ENCODE peak calls at places on chromosomes 12 and 14, in seven cellular contexts. C is K562, Q is Panc1, V is HepG2, B is HCT116, E is H1, R is GM12878. L is an unnamed sample.

GRCh38 chr12:123905319-123905925 is 67.2 kb downstream of the CCDC92 start:
- DNase-seq in C (peak), E (peak), V (peak), Q (peak), R (peak), B (peak), L (peak)

GRCh38 chr14:75522224-75522764 is at the start of gene BATF:
- DNase-seq in E (no peak), C (no peak), R (no peak), V (no peak), Q (no peak), B (no peak), L (no peak)

GRCh38 chr12:26091837-26092236 is 33.0 kb downstream of the BHLHE41 start:
- DNase-seq in B (no peak), V (no peak), R (no peak), E (no peak), C (no peak), Q (no peak), L (peak)

GRCh38 chr14:77025744-77026165 is 2.8 kb downstream of the IRF2BPL start:
- DNase-seq in C (no peak), R (no peak), E (no peak), B (no peak), V (no peak), Q (no peak), L (peak)

GRCh38 chr12:43893670-43894069 is 57.8 kb downstream of the TMEM117 start:
- DNase-seq in R (no peak), Q (no peak), C (no peak), B (no peak), E (no peak), V (no peak), L (no peak)

GRCh38 chr12:65827827-65828231 is 3.5 kb downstream of the HMGA2 start:
- DNase-seq in R (no peak), Q (no peak), B (no peak), C (no peak), V (peak), E (no peak), L (no peak)

GRCh38 chr12:116542345-116542950 is 16.7 kb upstream of the MAP1LC3B2 start:
- DNase-seq in R (no peak), B (no peak), Q (no peak), V (no peak), C (peak), E (no peak), L (no peak)

GRCh38 chr12:80441921-80442320 is 2.1 kb upstream of the PTPRQ start:
- DNase-seq in B (no peak), C (no peak), R (no peak), E (no peak), Q (no peak), V (no peak), L (no peak)

GRCh38 chr14:67618617-67619063 is 1.1 kb upstream of the ARG2 start:
- DNase-seq in V (peak), Q (no peak), E (no peak), B (no peak), R (no peak), C (peak), L (peak)

GRCh38 chr12:103382119-103382518 is 113.6 kb downstream of the C12orf42 start:
- DNase-seq in E (no peak), Q (no peak), V (no peak), B (no peak), R (no peak), C (no peak), L (no peak)

GRCh38 chr12:75503459-75503858 is 8.0 kb downstream of the KRR1 start:
- DNase-seq in B (no peak), Q (no peak), E (no peak), C (no peak), V (no peak), R (no peak), L (no peak)

GRCh38 chr12:106767954-106768501 is 6.5 kb upstream of the RIC8B start:
- DNase-seq in R (no peak), C (no peak), B (no peak), Q (no peak), V (no peak), E (no peak), L (no peak)

GRCh38 chr14:74609721-74610120 is 2.3 kb downstream of the LTBP2 start:
- DNase-seq in Q (no peak), B (no peak), R (no peak), C (no peak), E (no peak), V (no peak), L (no peak)

GRCh38 chr14:53027031-53027430 is 76.2 kb upstream of the FERMT2 start:
- DNase-seq in V (no peak), R (no peak), C (no peak), Q (no peak), E (no peak), B (no peak), L (no peak)

GRCh38 chr12:96502477-96502876 is 13.1 kb downstream of the CFAP54 start:
- DNase-seq in E (no peak), B (no peak), V (no peak), C (no peak), R (peak), Q (no peak), L (no peak)

GRCh38 chr14:75418779-75419768 is 8.7 kb upstream of the JDP2 start:
- DNase-seq in E (peak), B (peak), Q (no peak), V (no peak), R (peak), C (peak), L (no peak)

GRCh38 chr12:26011099-26011498 is 52.6 kb downstream of the RASSF8 start:
- DNase-seq in Q (no peak), E (no peak), V (no peak), B (no peak), C (no peak), R (no peak), L (no peak)

GRCh38 chr12:3086729-3087323 is 9.6 kb downstream of the TSPAN9 start:
- DNase-seq in E (no peak), R (no peak), B (no peak), V (no peak), Q (no peak), C (no peak), L (no peak)

GRCh38 chr14:68634346-68634745 is 158.5 kb downstream of the ZFP36L1 start:
- DNase-seq in Q (no peak), V (no peak), R (no peak), E (peak), B (no peak), C (no peak), L (no peak)

GRCh38 chr14:72686101-72686500 is 207.8 kb downstream of the DPF3 start:
- DNase-seq in R (no peak), E (no peak), B (no peak), V (no peak), C (no peak), Q (no peak), L (no peak)

GRCh38 chr12:131736807-131737484 is 26.1 kb downstream of the SFSWAP start:
- DNase-seq in E (no peak), C (no peak), V (no peak), R (no peak), Q (peak), B (peak), L (no peak)

GRCh38 chr14:99686557-99687283 is 2.6 kb downstream of the CYP46A1 start:
- DNase-seq in V (no peak), B (no peak), Q (no peak), C (no peak), R (no peak), E (peak), L (no peak)

GRCh38 chr14:100332797-100333196 is 9.7 kb downstream of the SLC25A47 start:
- DNase-seq in R (no peak), E (no peak), B (no peak), Q (no peak), C (no peak), V (no peak), L (no peak)

GRCh38 chr12:65462506-65462905 is 184.0 kb downstream of the MSRB3 start:
- DNase-seq in Q (no peak), R (no peak), E (no peak), V (no peak), B (no peak), C (no peak), L (no peak)

GRCh38 chr12:3680919-3681594 is 71.9 kb downstream of the CRACR2A start:
- DNase-seq in Q (no peak), E (peak), V (no peak), C (no peak), B (no peak), R (no peak), L (peak)

GRCh38 chr14:62084020-62084419 is 321.8 kb downstream of the SNAPC1 start:
- DNase-seq in V (no peak), R (no peak), B (no peak), Q (no peak), C (no peak), E (no peak), L (no peak)

GRCh38 chr14:23182372-23183014 is 967 bp downstream of the SLC7A8 start:
- DNase-seq in E (peak), R (no peak), Q (no peak), V (no peak), C (no peak), B (peak), L (no peak)

GRCh38 chr14:99604766-99605298 is 825 bp upstream of the CCDC85C start:
- DNase-seq in E (no peak), V (no peak), C (peak), B (no peak), Q (no peak), R (no peak), L (peak)

GRCh38 chr12:29725587-29726320 is 58.0 kb downstream of the TMTC1 start:
- DNase-seq in C (no peak), B (no peak), V (no peak), R (peak), E (no peak), Q (no peak), L (peak)

GRCh38 chr12:11958216-11959091 is 112.3 kb upstream of the BCL2L14 start:
- DNase-seq in B (no peak), C (no peak), Q (no peak), R (no peak), E (peak), V (peak), L (no peak)

GRCh38 chr14:103518416-103519042 is 4.1 kb downstream of the CKB start:
- DNase-seq in E (peak), Q (no peak), R (no peak), C (peak), V (peak), B (no peak), L (peak)

GRCh38 chr12:7588703-7589329 is 76.9 kb downstream of the APOBEC1 start:
- DNase-seq in R (peak), E (peak), V (peak), Q (no peak), B (peak), C (peak), L (peak)

GRCh38 chr12:12501121-12501520 is 61.5 kb downstream of the DUSP16 start:
- DNase-seq in V (no peak), Q (no peak), B (no peak), E (no peak), C (no peak), R (no peak), L (no peak)

GRCh38 chr12:129870796-129871195 is 33.0 kb downstream of the TMEM132D start:
- DNase-seq in C (no peak), B (no peak), E (no peak), R (no peak), V (no peak), Q (no peak), L (no peak)

GRCh38 chr12:47753021-47754001 is 5.4 kb downstream of the RAPGEF3 start:
- DNase-seq in C (no peak), E (peak), Q (no peak), B (no peak), R (no peak), V (no peak), L (peak)

GRCh38 chr12:14394317-14395058 is 29.0 kb downstream of the ATF7IP start:
- DNase-seq in R (peak), B (peak), Q (peak), C (peak), E (no peak), V (peak), L (peak)

GRCh38 chr14:42624980-42625761 is 1018.5 kb downstream of the LRFN5 start:
- DNase-seq in V (no peak), Q (no peak), C (no peak), B (no peak), R (no peak), E (no peak), L (no peak)

GRCh38 chr12:1662761-1663439 is 28.0 kb upstream of the ADIPOR2 start:
- DNase-seq in R (no peak), E (peak), Q (no peak), V (no peak), B (peak), C (peak), L (peak)

GRCh38 chr12:18045446-18046001 is 44.5 kb downstream of the RERGL start:
- DNase-seq in C (peak), Q (no peak), R (no peak), E (no peak), V (no peak), B (no peak), L (no peak)

GRCh38 chr14:80049055-80049454 is 162.2 kb downstream of the DIO2 start:
- DNase-seq in B (no peak), V (no peak), C (no peak), Q (no peak), E (no peak), R (no peak), L (no peak)

GRCh38 chr14:80047761-80048160 is 163.5 kb downstream of the DIO2 start:
- DNase-seq in R (no peak), B (no peak), C (no peak), Q (no peak), E (no peak), V (no peak), L (no peak)
- TF ChIP-seq SIN3A in R (no peak), B (no peak), C (no peak), Q (no peak), E (no peak), V (no peak), L (no peak)

DNA sequence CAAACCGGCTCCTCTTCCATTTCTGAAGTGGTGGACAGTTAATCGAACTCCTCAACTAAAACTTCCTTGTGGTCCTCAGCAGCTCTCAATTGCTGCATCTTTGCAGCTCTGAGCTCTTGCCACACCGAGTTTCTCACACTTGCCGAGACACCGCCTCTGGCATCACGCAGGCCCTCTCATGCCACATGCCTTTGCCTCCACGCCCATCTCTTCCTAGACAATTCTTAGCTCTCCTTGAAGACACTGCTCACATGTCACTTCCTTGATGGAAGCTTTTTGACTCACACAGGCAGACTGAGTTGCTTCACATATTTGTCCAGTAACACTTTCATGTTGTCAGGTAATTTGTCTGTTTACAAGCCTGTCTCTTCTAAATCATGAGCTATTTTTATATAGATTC is 29.2 kb downstream of the KCNA1 start:
- DNase-seq in R (no peak), B (no peak), V (no peak), C (no peak), E (no peak), Q (no peak), L (no peak)
- TF ChIP-seq SIN3A in R (no peak), B (no peak), V (no peak), C (no peak), E (no peak), Q (no peak), L (no peak)

GRCh38 chr12:93299262-93299846 is 78.4 kb upstream of the NUDT4 start:
- DNase-seq in E (no peak), V (no peak), B (no peak), C (no peak), R (no peak), Q (no peak), L (peak)

GRCh38 chr12:93306636-93307035 is 71.1 kb upstream of the NUDT4 start:
- DNase-seq in B (no peak), Q (no peak), R (no peak), C (no peak), V (no peak), E (no peak), L (no peak)

GRCh38 chr12:93300611-93301021 is 77.1 kb upstream of the NUDT4 start:
- DNase-seq in R (no peak), V (peak), E (no peak), Q (no peak), C (no peak), B (no peak), L (peak)

GRCh38 chr12:93301171-93301570 is 76.6 kb upstream of the NUDT4 start:
- DNase-seq in V (no peak), C (no peak), B (no peak), Q (no peak), R (no peak), E (no peak), L (no peak)

GRCh38 chr12:93302331-93303229 is 75.1 kb upstream of the NUDT4 start:
- DNase-seq in R (no peak), B (no peak), E (no peak), C (peak), Q (no peak), V (no peak), L (no peak)
- TF ChIP-seq SIN3A in R (no peak), B (no peak), E (no peak), C (no peak), Q (no peak), V (no peak), L (no peak)

GRCh38 chr12:112796067-112796466 is 4.5 kb downstream of the RPH3A start:
- DNase-seq in Q (no peak), E (no peak), V (no peak), R (no peak), C (no peak), B (no peak), L (no peak)
- TF ChIP-seq SIN3A in Q (no peak), E (no peak), V (no peak), R (no peak), C (no peak), B (no peak), L (no peak)

GRCh38 chr12:100371146-100371545 is 14.3 kb downstream of the SLC17A8 start:
- DNase-seq in C (no peak), Q (no peak), R (no peak), E (no peak), V (peak), B (no peak), L (no peak)

GRCh38 chr12:100372846-100373245 is 16.0 kb downstream of the SLC17A8 start:
- DNase-seq in B (no peak), C (no peak), E (no peak), Q (no peak), R (no peak), V (no peak), L (no peak)

GRCh38 chr12:100376166-100376565 is 19.3 kb downstream of the SLC17A8 start:
- DNase-seq in Q (no peak), C (no peak), V (no peak), E (no peak), B (no peak), R (no peak), L (no peak)

DNA sequence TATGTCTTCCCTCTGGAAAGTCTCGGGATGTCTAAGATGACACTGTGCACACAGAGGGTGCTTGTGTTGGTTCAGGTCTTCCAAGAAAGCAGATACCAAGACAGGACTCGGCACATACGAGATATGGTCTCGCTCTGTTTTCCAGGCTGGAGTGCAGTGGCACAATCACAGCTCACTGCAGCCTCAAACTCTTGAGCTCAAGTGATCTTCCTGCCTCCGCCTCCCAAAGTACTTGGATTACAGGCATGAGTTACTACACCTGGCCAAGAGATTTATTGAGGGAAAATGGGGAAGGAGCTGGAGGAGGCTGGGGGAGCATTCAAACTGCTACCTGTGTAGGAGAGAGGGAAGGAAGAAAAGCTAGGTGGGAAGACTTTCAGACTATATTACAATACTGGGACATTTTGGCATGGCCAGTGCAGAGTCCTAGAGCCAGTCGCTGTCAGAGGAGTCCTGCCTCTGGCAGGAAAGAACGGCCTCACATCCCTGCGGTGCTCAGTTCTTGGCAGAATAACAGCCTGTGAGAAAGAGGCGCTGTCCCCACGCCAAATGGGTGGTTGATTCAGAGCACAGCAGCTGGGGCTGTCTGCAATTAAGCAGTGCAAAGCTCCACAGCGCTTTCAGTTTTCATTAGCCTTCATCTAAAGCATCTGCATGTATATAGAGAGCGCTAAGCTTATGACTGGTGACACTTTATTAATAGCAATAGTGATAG is 18.3 kb downstream of the SLC17A8 start:
- DNase-seq in V (no peak), C (no peak), Q (no peak), E (no peak), R (no peak), B (no peak), L (no peak)
- TF ChIP-seq SIN3A in V (no peak), C (no peak), Q (no peak), E (no peak), R (no peak), B (no peak), L (no peak)

GRCh38 chr14:90757452-90757851 is 58.8 kb downstream of the TTC7B start:
- DNase-seq in Q (no peak), V (no peak), E (no peak), R (no peak), C (no peak), B (no peak), L (no peak)
- TF ChIP-seq SIN3A in Q (no peak), V (no peak), E (no peak), R (no peak), C (no peak), B (no peak), L (no peak)

GRCh38 chr12:20641127-20641526 is 54.0 kb upstream of the SLCO1C1 start:
- DNase-seq in C (no peak), Q (no peak), E (no peak), V (no peak), R (no peak), B (no peak), L (no peak)

GRCh38 chr12:20643822-20644221 is 51.3 kb upstream of the SLCO1C1 start:
- DNase-seq in Q (no peak), V (no peak), E (no peak), C (no peak), B (no peak), R (no peak), L (no peak)

GRCh38 chr12:20646239-20646827 is 48.8 kb upstream of the SLCO1C1 start:
- DNase-seq in B (peak), V (peak), Q (no peak), E (no peak), C (no peak), R (no peak), L (peak)
- TF ChIP-seq SIN3A in B (no peak), V (no peak), Q (no peak), E (no peak), C (no peak), R (no peak), L (no peak)

GRCh38 chr12:56998981-56999380 is 7.4 kb downstream of the ZBTB39 start:
- DNase-seq in E (no peak), Q (no peak), C (no peak), B (no peak), R (peak), V (no peak), L (no peak)
- TF ChIP-seq SIN3A in E (no peak), Q (no peak), C (no peak), B (no peak), R (no peak), V (no peak), L (no peak)

GRCh38 chr14:21874167-21874566 is 200.5 kb upstream of the OR4E1 start:
- DNase-seq in Q (no peak), B (no peak), V (no peak), C (no peak), E (no peak), R (no peak), L (no peak)
- TF ChIP-seq SIN3A in Q (no peak), B (no peak), V (no peak), C (no peak), E (no peak), R (no peak), L (no peak)